ENCODE peak calls at places on chromosomes 11 and 22, in four cellular contexts. E is fibroblast of lung, B is endothelial cell, Z is esophagus squamous epithelium. V is an unnamed sample.

GRCh38 chr11:92711913-92712312 is 257.5 kb upstream of the MTNR1B start:
- DNase-seq in E (peak), B (no peak), Z (no peak), V (no peak)

GRCh38 chr11:19597876-19598275 is 114.8 kb upstream of the NAV2 start:
- DNase-seq in E (peak), B (no peak), Z (no peak), V (no peak)

GRCh38 chr11:77211594-77212251 is 83.7 kb downstream of the MYO7A start:
- DNase-seq in E (no peak), B (no peak), Z (no peak), V (no peak)

GRCh38 chr11:108851781-108852180 is 186.9 kb downstream of the DDX10 start:
- DNase-seq in E (no peak), B (no peak), Z (no peak), V (no peak)

GRCh38 chr11:57792060-57792541 is 30.5 kb downstream of the CTNND1 start:
- DNase-seq in E (peak), B (no peak), Z (peak), V (peak)

GRCh38 chr11:119744577-119744976 is 15.6 kb upstream of the NECTIN1 start:
- DNase-seq in E (no peak), B (no peak), Z (no peak), V (no peak)

GRCh38 chr22:46578251-46578823 is 40.9 kb upstream of the CELSR1 start:
- DNase-seq in E (no peak), B (no peak), Z (no peak), V (no peak)

GRCh38 chr22:36194971-36195370 is 6.6 kb downstream of the APOL4 start:
- DNase-seq in E (peak), B (peak), Z (no peak), V (no peak)

GRCh38 chr11:101707477-101707876 is 123.7 kb upstream of the TRPC6 start:
- DNase-seq in E (no peak), B (no peak), Z (no peak), V (no peak)

GRCh38 chr11:93498099-93499040 is 44.8 kb downstream of the SMCO4 start:
- DNase-seq in E (peak), B (no peak), Z (no peak), V (no peak)

GRCh38 chr11:48063424-48063978 is 83.1 kb downstream of the PTPRJ start:
- DNase-seq in E (peak), B (no peak), Z (no peak), V (no peak)

GRCh38 chr11:84906995-84907394 is 720.1 kb downstream of the DLG2 start:
- DNase-seq in E (peak), B (no peak), Z (no peak), V (no peak)

GRCh38 chr11:96332236-96332761 is 10.7 kb downstream of the MAML2 start:
- DNase-seq in E (no peak), B (no peak), Z (no peak), V (no peak)

GRCh38 chr11:44617671-44618461 is 52.4 kb downstream of the CD82 start:
- DNase-seq in E (no peak), B (no peak), Z (no peak), V (no peak)

GRCh38 chr11:12528487-12528886 is 145.7 kb upstream of the TEAD1 start:
- DNase-seq in E (no peak), B (no peak), Z (no peak), V (no peak)

GRCh38 chr11:69968407-69969347 is 109.4 kb upstream of the ANO1 start:
- DNase-seq in E (no peak), B (no peak), Z (no peak), V (no peak)

GRCh38 chr11:80083561-80083960 is 642.7 kb upstream of the TENM4 start:
- DNase-seq in E (peak), B (no peak), Z (no peak), V (no peak)

GRCh38 chr11:11211186-11211585 is 141.9 kb downstream of the CSNK2A3 start:
- DNase-seq in E (no peak), B (no peak), Z (no peak), V (no peak)

GRCh38 chr11:116946414-116946813 is 109.0 kb upstream of the APOA1 start:
- DNase-seq in E (peak), B (no peak), Z (no peak), V (no peak)

GRCh38 chr11:19018901-19019300 is 41.6 kb downstream of the MRGPRX2 start:
- DNase-seq in E (no peak), B (peak), Z (no peak), V (no peak)

GRCh38 chr22:48758905-48759875 is 1068.5 kb downstream of the BRD1 start:
- DNase-seq in E (no peak), B (no peak), Z (no peak), V (peak)

GRCh38 chr22:30485362-30485988 is 13.7 kb upstream of the SEC14L3 start:
- DNase-seq in E (peak), B (peak), Z (no peak), V (peak)

GRCh38 chr22:39959640-39960447 is at the start of gene TMA7B:
- DNase-seq in E (peak), B (peak), Z (no peak), V (no peak)

GRCh38 chr11:889261-889660 is 21.3 kb downstream of the CHID1 start:
- DNase-seq in E (no peak), B (no peak), Z (no peak), V (no peak)
- TF ChIP-seq CTCF in E (no peak), B (no peak), Z (no peak), V (no peak)

DNA sequence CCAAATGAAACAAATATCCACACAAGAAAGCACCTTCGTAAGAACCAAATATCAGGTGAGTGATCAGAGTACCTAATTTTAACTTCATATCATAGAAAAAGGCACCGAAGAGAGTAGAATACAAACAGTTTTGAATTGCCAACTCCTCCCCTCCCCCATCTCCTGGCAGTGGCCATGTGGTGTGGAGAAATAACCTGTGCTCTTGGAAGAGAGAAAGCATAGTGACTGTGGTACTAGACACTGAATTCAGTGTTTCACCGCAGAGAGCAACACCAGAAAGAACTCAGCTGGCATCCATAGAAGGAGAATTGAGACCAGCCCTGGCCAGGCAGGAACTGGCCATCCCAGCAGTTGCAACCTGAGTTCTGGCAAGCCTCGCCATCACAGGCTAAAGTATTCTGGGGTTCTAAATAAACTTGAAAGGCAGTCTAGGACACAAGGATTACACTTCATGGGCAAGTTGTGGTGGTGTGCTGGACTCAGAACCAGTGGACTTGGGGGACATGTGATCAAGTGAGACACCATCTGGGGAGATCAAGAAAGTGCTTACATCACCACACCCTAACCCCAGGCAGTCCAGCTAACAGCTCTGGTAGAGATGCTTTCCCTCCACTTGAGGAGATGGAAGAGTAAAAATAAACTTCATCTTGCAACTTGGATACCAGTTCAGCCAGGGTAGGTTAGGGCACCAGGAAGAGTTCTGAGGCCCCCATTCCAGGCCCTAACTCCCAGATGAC is 1003.2 kb downstream of the NTM start:
- DNase-seq in E (no peak), B (no peak), Z (no peak), V (no peak)
- TF ChIP-seq CTCF in E (no peak), B (no peak), Z (no peak), V (no peak)

GRCh38 chr22:50503475-50504145 is 3.9 kb downstream of the LMF2 start:
- DNase-seq in E (no peak), B (no peak), Z (no peak), V (no peak)
- TF ChIP-seq CTCF in E (no peak), B (no peak), Z (no peak), V (no peak)

DNA sequence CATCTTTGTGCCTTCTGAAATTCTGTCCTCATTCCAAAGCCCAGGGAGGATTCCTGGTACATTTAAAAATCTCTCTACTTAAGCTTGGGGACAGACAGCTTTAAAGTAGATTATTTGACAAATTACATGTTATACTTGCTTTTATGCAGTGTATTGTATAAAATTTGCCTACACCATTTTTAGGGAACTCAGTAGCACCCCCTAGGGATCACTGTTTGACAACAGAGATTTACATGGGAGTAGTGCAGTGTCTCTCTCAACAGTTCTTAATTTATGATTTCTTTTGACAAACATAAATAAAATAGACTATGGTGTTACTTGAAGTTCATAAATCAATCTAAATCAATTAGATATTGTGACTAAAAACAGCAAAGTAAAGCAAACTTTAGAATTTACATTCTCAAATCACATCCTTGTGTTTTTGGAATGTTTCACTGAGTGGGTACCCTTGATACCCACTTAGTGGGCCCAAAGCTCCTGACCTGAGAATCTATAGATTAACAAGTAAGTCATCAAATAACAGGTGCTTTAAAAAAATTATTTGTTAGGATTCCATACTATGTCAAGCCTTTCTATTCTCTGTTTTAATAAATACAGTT is 428.8 kb downstream of the DYNC2H1 start:
- DNase-seq in E (no peak), B (peak), Z (no peak), V (no peak)
- TF ChIP-seq CTCF in E (peak), B (peak), Z (no peak), V (no peak)

DNA sequence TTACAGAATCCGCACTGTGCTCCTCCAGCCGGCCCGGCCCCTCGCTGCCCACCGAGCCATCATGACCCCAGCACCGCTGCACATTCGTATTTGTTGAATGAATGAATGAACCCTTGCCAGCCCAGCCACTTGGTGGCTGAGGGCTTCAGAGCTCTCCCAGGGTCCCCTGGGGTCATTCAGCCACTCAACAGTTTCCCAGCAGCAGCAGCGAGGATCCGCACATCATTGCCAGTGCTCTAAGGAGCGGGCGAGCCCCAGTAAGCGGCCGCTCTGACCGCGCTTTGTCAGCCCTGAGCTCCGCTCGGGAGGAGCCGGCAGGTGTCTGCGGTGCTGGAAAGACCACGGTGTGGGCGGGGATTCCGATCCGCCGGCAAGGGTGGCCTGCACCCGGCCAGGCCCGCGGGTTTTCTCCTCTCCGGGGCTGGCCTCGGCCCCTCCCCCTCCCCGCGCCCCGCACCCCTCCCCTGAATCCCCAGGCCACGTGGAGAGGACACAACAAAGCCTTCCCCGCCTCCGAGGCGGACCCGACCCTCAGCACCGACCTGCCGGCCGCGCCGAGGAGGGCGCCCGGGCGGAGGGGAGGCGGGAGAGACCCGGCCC is 563 bp downstream of the BID start:
- DNase-seq in E (peak), B (peak), Z (no peak), V (no peak)
- TF ChIP-seq CTCF in E (no peak), B (no peak), Z (no peak), V (no peak)

GRCh38 chr11:63979426-63979825 is 5.0 kb downstream of the COX8A start:
- DNase-seq in E (no peak), B (no peak), Z (no peak), V (no peak)

GRCh38 chr11:63970902-63971301 is 3.5 kb upstream of the COX8A start:
- DNase-seq in E (no peak), B (no peak), Z (no peak), V (no peak)

GRCh38 chr11:63978551-63979235 is 4.3 kb downstream of the COX8A start:
- DNase-seq in E (no peak), B (no peak), Z (no peak), V (no peak)

DNA sequence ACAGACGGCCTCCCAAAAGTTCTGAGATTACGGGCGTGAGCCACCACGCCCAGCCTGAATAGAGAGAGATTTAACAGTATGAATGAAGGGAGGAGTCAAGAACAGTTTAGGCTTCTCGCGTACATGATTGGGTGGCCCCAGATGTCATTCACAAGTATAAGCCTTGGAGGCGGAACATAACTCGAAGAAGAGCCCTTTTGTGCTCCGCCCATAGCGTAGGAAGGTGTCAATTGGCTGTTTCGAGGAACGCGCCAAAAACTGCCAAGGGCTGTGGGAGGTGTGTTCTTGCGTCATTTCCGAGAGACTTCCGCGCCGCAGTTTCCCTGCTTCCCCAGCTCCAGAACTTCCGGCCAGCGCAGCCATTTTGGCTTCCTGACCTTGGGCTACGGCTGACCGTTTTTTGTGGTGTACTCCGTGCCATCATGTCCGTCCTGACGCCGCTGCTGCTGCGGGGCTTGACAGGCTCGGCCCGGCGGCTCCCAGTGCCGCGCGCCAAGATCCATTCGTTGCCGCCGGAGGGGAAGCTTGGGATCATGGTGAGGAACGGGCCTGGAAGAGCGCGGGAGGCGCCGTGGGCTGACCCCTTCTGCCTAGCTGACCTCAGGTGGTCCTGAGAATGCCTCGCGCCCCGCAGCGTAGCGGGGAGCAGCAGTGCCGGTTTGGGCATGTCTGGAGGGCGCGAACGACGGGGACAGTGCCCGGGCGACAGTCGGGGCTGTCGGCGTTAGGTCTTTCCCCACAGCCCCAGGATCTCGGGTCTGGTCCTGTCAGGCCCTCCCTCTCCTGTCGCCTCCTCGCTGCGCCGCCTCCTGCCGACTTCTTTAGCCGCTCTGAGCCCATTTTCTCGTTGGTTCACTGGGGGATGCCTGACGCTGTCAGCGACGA is at the start of gene COX8A:
- DNase-seq in E (peak), B (peak), Z (peak), V (peak)
- TF ChIP-seq CTCF in E (no peak), B (no peak), Z (no peak), V (no peak)

GRCh38 chr22:44137415-44137814 is 43.3 kb upstream of the PARVG start:
- DNase-seq in E (no peak), B (no peak), Z (no peak), V (no peak)
- TF ChIP-seq CTCF in E (no peak), B (no peak), Z (no peak), V (no peak)

GRCh38 chr11:65851811-65852507 is 6.0 kb downstream of the CFL1 start:
- DNase-seq in E (no peak), B (no peak), Z (no peak), V (no peak)

GRCh38 chr11:65849771-65850216 is 8.2 kb downstream of the CFL1 start:
- DNase-seq in E (no peak), B (no peak), Z (no peak), V (no peak)

GRCh38 chr11:65852508-65853248 is 5.3 kb downstream of the CFL1 start:
- DNase-seq in E (no peak), B (no peak), Z (no peak), V (no peak)

GRCh38 chr11:65850217-65851082 is 7.5 kb downstream of the CFL1 start:
- DNase-seq in E (no peak), B (no peak), Z (no peak), V (no peak)

GRCh38 chr11:65851083-65851579 is 6.8 kb downstream of the CFL1 start:
- DNase-seq in E (no peak), B (no peak), Z (no peak), V (no peak)
- TF ChIP-seq CTCF in E (peak), B (peak), Z (no peak), V (no peak)

DNA sequence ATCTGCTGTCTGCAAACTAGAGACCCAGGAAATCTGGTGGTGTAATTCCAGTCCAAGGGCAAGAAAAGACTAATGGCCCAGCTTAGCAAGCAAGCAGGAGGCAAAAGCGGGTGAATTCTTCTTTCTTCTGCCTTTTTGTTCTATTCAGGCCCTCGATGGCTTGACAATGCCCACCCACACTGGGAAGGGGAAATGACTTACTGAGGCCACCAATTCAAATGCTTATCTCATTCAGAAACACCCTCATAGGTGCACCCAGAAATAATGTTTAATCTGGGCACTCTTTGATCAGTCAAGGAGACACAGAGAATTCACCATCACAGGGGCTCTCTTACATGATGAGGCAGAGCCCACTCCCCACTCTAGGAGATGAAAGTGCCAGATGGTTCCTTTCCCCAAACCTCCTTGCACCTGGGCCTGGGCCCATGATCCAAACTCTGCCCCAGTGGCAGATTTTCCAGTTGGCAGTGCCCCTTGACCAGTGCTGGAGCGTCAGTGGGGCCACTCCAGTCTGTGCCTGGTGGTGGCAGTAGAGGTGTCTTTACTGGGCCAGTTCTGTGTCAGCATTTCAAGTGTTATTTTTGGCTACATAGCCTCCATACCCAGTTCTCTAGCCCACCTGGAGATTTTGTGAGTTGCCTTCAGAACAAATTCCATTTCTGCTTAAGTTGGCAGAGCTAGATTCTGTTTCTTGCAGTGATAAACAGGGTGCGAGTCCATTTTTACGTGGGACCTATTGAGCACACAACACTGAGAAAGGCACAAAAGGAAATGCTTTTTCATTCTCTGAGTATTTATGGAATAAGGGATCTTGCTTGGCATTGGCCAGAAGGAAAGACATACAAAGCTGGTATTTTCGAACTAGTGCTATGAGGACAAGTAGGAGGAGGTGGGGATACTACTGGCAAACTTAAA is 7.5 kb downstream of the ELMOD1 start:
- DNase-seq in E (no peak), B (peak), Z (no peak), V (no peak)
- TF ChIP-seq CTCF in E (peak), B (no peak), Z (no peak), V (no peak)

V was measured in omental fat pad.